ENCODE peak calls at places on chromosomes 2 and 18, in five cellular contexts. G is IMR-90, N is H1, X is neuronal stem cell, M is mesenchymal stem cell. F is an unnamed sample.

GRCh38 chr2:233355916-233356315 is 1.6 kb downstream of the DGKD start:
- DNase-seq in M (no peak), N (no peak), G (no peak), X (no peak), F (no peak)

GRCh38 chr2:205129531-205129930 is 552.8 kb upstream of the NRP2 start:
- DNase-seq in X (no peak), G (no peak), M (peak), N (no peak), F (no peak)

GRCh38 chr2:133497261-133497893 is 70.9 kb downstream of the NCKAP5 start:
- DNase-seq in X (peak), G (peak), N (peak), M (no peak), F (peak)

GRCh38 chr18:57806891-57807280 is 3.8 kb upstream of the ATP8B1 start:
- DNase-seq in M (peak), N (no peak), X (no peak), G (peak), F (no peak)

GRCh38 chr2:72926368-72926767 is 9.0 kb downstream of the EMX1 start:
- DNase-seq in G (no peak), X (no peak), M (no peak), N (no peak), F (no peak)

GRCh38 chr18:37429768-37430167 is 135.8 kb downstream of the CELF4 start:
- DNase-seq in X (no peak), N (no peak), M (no peak), G (no peak), F (peak)

GRCh38 chr2:11157296-11157695 is 2.0 kb downstream of the SLC66A3 start:
- DNase-seq in G (no peak), N (no peak), X (no peak), M (no peak), F (no peak)

GRCh38 chr18:79092869-79093268 is 23.7 kb downstream of the ATP9B start:
- DNase-seq in N (no peak), G (no peak), X (no peak), M (no peak), F (no peak)

GRCh38 chr18:59906203-59906602 is 6.4 kb downstream of the PMAIP1 start:
- DNase-seq in N (no peak), M (peak), G (no peak), X (no peak), F (peak)

GRCh38 chr18:58615150-58616132 is 13.4 kb downstream of the ALPK2 start:
- DNase-seq in X (no peak), G (peak), N (no peak), M (no peak), F (no peak)

GRCh38 chr18:3889803-3890202 is 439.8 kb downstream of the TGIF1 start:
- DNase-seq in M (peak), G (peak), N (no peak), X (no peak), F (no peak)

GRCh38 chr18:26440644-26441043 is 107.7 kb downstream of the KCTD1 start:
- DNase-seq in N (no peak), M (no peak), X (no peak), G (no peak), F (no peak)

GRCh38 chr2:216633616-216634316 is 546 bp downstream of the IGFBP2 start:
- DNase-seq in G (no peak), N (peak), X (no peak), M (peak), F (peak)

GRCh38 chr2:168432565-168433186 is 23.4 kb upstream of the CERS6 start:
- DNase-seq in G (no peak), M (no peak), N (no peak), X (no peak), F (no peak)

GRCh38 chr2:199811360-199811759 is 39.6 kb downstream of the FTCDNL1 start:
- DNase-seq in M (no peak), G (no peak), X (no peak), N (no peak), F (peak)

GRCh38 chr18:79509536-79509930 is 113.8 kb downstream of the NFATC1 start:
- DNase-seq in M (no peak), X (no peak), N (no peak), G (no peak), F (no peak)

GRCh38 chr2:43576983-43577892 is 18.6 kb downstream of the THADA start:
- DNase-seq in G (peak), N (no peak), X (peak), M (peak), F (peak)

GRCh38 chr2:206474059-206474458 is 30.7 kb downstream of the ADAM23 start:
- DNase-seq in X (no peak), N (no peak), M (no peak), G (no peak), F (no peak)

GRCh38 chr2:26838121-26838906 is 9.6 kb upstream of the DPYSL5 start:
- DNase-seq in X (no peak), M (peak), N (no peak), G (peak), F (peak)

GRCh38 chr2:10864888-10865551 is 46.7 kb upstream of the KCNF1 start:
- DNase-seq in N (no peak), M (no peak), X (no peak), G (no peak), F (no peak)

GRCh38 chr18:2171840-2172625 is 399.3 kb downstream of the METTL4 start:
- DNase-seq in X (no peak), M (no peak), G (no peak), N (no peak), F (no peak)

GRCh38 chr2:159381574-159381973 is 95.1 kb upstream of the WDSUB1 start:
- DNase-seq in G (no peak), X (no peak), N (no peak), M (peak), F (no peak)

GRCh38 chr2:241809383-241810303 is 650 bp downstream of the NEU4 start:
- DNase-seq in X (no peak), G (no peak), M (no peak), N (no peak), F (no peak)

GRCh38 chr2:107588181-107588580 is 238.5 kb upstream of the RGPD4 start:
- DNase-seq in X (no peak), N (no peak), M (no peak), G (no peak), F (no peak)

GRCh38 chr2:206084870-206085741 is 868 bp downstream of the INO80D start:
- DNase-seq in X (peak), G (no peak), N (peak), M (peak), F (peak)

GRCh38 chr18:22977847-22978701 is 44.9 kb downstream of the RBBP8 start:
- DNase-seq in G (peak), N (no peak), M (peak), X (no peak), F (no peak)

GRCh38 chr18:71431171-71431570 is 1113.0 kb downstream of the CBLN2 start:
- DNase-seq in M (no peak), X (no peak), N (no peak), G (no peak), F (no peak)

GRCh38 chr2:201546576-201546975 is 95.0 kb downstream of the STRADB start:
- DNase-seq in X (no peak), M (peak), G (peak), N (no peak), F (no peak)

GRCh38 chr2:2933421-2933820 is 444.2 kb downstream of the EIPR1 start:
- DNase-seq in G (no peak), M (no peak), N (no peak), X (peak), F (no peak)

GRCh38 chr2:15031745-15032240 is 399.3 kb downstream of the LRATD1 start:
- DNase-seq in M (no peak), G (no peak), N (no peak), X (no peak), F (peak)

GRCh38 chr2:171794918-171795317 is 99.1 kb downstream of the SLC25A12 start:
- DNase-seq in G (no peak), N (no peak), X (peak), M (no peak), F (peak)

GRCh38 chr2:96556441-96557330 is 20.1 kb downstream of the ARID5A start:
- DNase-seq in G (peak), X (no peak), N (no peak), M (peak), F (peak)

GRCh38 chr2:193929131-193929530 is 1727.9 kb upstream of the SLC39A10 start:
- DNase-seq in G (no peak), N (no peak), M (no peak), X (no peak), F (no peak)

GRCh38 chr18:63648241-63648640 is 4.2 kb upstream of the SERPINB4 start:
- DNase-seq in N (no peak), G (peak), M (no peak), X (no peak), F (peak)

GRCh38 chr2:27152796-27153464 is 4.1 kb downstream of the TCF23 start:
- DNase-seq in N (no peak), X (no peak), G (peak), M (peak), F (no peak)

GRCh38 chr2:66495788-66496640 is 61.1 kb downstream of the MEIS1 start:
- DNase-seq in G (peak), M (peak), X (no peak), N (no peak), F (peak)

GRCh38 chr2:36414307-36414706 is 58.7 kb downstream of the CRIM1 start:
- DNase-seq in M (no peak), X (no peak), G (no peak), N (no peak), F (no peak)

GRCh38 chr2:113144259-113144658 is 16.9 kb downstream of the IL1RN start:
- DNase-seq in N (no peak), M (no peak), X (no peak), G (no peak), F (no peak)

GRCh38 chr2:144510206-144510991 is 9.5 kb downstream of the ZEB2 start:
- DNase-seq in X (no peak), G (peak), N (no peak), M (peak), F (peak)

GRCh38 chr2:6499691-6500090 is 366.0 kb downstream of the CMPK2 start:
- DNase-seq in X (no peak), G (no peak), N (no peak), M (no peak), F (no peak)
- H3K4me3 ChIP-seq in X (no peak), G (no peak), N (no peak), M (no peak), F (no peak)

GRCh38 chr2:24123212-24124002 is at the start of the genes FAM228B and PFN4:
- DNase-seq in N (peak), G (peak), M (peak), X (peak), F (peak)

GRCh38 chr2:24117902-24118301 is 5.2 kb downstream of the PFN4 start:
- DNase-seq in X (no peak), M (no peak), N (no peak), G (no peak), F (no peak)

GRCh38 chr2:24124003-24124585 is 825 bp downstream of the FAM228B start:
- DNase-seq in N (no peak), G (peak), M (no peak), X (no peak), F (no peak)

GRCh38 chr2:24121469-24121868 is 1.7 kb downstream of the PFN4 start:
- DNase-seq in X (peak), N (no peak), M (no peak), G (no peak), F (no peak)

GRCh38 chr2:24122356-24123211 is 550 bp downstream of the PFN4 start:
- DNase-seq in M (peak), G (peak), N (no peak), X (peak), F (peak)
- H2BK120ac ChIP-seq in M (no peak), G (peak), N (peak), X (no peak), F (no peak)

DNA sequence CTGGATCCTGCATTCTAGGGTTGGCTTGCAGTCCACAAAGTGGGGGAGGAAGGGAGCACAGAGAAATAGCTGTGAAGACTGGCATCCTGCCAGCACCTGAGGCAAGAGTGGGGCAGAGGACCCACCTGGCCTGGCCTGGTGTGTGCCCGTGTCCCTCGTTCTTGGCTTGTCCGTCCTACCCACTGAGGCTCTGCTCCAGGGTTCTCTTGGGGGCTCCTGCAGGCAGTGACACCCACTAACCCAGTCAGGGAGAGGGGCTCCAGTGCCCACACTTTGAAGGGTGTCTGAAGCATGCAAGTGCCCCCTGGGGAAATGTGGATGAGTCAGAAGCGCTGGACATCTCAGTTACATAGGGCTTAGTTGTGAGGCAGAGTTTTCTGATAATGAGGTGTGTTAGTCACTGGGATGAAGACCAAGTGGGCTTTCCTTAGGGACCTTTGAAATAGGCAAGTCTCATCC is 79.4 kb downstream of the SLC4A3 start:
- DNase-seq in G (peak), M (no peak), N (peak), X (no peak), F (no peak)
- H3K23ac ChIP-seq in G (no peak), M (no peak), N (no peak), X (no peak), F (no peak)

GRCh38 chr18:54205951-54206350 is 18.5 kb downstream of the MBD2 start:
- DNase-seq in G (no peak), X (no peak), M (no peak), N (no peak), F (no peak)
- H3K4me3 ChIP-seq in G (no peak), X (no peak), M (no peak), N (no peak), F (no peak)

GRCh38 chr2:234846589-234847363 is 105.0 kb upstream of the SH3BP4 start:
- DNase-seq in M (no peak), G (no peak), X (no peak), N (no peak), F (no peak)
- H2BK120ac ChIP-seq in M (no peak), G (no peak), X (no peak), N (no peak), F (no peak)

DNA sequence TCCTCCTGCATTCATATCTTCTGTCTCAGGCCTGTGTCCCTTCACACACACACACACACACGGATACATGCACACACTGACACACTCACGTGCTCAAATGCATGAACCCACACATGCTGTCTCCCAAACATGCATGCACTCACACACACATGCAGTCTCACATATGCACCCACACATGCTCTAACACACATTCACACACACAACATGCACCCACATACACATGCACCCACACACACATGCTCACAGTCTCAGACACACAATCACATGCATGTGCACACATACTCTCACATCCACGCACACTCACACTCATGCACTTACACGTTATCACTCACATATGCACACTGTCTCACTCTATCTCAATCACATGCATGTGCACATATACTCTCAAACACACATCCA is 1.9 kb upstream of the CD226 start:
- DNase-seq in N (no peak), M (no peak), X (no peak), G (no peak), F (no peak)
- H3K23ac ChIP-seq in N (no peak), M (no peak), X (peak), G (peak), F (no peak)

GRCh38 chr2:239746847-239747246 is 278.3 kb downstream of the NDUFA10 start:
- DNase-seq in M (no peak), N (no peak), X (no peak), G (no peak), F (no peak)

GRCh38 chr2:239748811-239749210 is 276.3 kb downstream of the NDUFA10 start:
- DNase-seq in M (no peak), N (no peak), X (no peak), G (no peak), F (no peak)

GRCh38 chr2:239747771-239748170 is 277.4 kb downstream of the NDUFA10 start:
- DNase-seq in N (no peak), M (no peak), X (no peak), G (no peak), F (no peak)

GRCh38 chr2:239745790-239746308 is 279.3 kb downstream of the NDUFA10 start:
- DNase-seq in G (no peak), M (no peak), X (no peak), N (no peak), F (no peak)

GRCh38 chr2:239747274-239747673 is 277.9 kb downstream of the NDUFA10 start:
- DNase-seq in M (no peak), G (no peak), N (no peak), X (no peak), F (no peak)
- H3K4me3 ChIP-seq in M (no peak), G (no peak), N (no peak), X (no peak), F (no peak)

DNA sequence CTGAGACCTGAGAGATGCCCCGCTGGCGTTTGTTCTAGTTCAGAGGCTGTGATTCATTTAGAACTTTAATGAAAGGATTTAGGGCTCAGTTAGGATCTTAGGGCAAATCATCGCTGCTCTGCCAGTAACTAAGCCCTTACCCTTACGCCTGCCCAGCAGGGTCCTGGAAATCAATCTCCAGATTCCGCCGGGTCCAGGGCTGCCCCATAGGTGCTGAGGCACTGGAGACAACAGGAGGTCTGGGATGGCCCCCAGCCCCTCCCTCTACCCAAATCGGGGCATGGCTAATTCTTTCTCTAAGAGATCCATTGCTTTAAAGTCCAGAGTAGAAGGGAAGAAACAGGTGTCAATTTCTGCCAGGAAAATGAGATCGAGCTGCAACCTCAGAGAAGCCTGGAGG is 83.1 kb downstream of the SDC1 start:
- DNase-seq in G (no peak), M (no peak), N (no peak), X (no peak), F (no peak)
- H2BK120ac ChIP-seq in G (peak), M (no peak), N (no peak), X (no peak), F (no peak)

GRCh38 chr2:101509498-101510274 is 34.8 kb upstream of the RFX8 start:
- DNase-seq in X (no peak), N (no peak), M (no peak), G (no peak), F (no peak)

GRCh38 chr2:101516833-101517690 is 42.1 kb upstream of the RFX8 start:
- DNase-seq in N (no peak), X (no peak), G (peak), M (peak), F (no peak)

GRCh38 chr2:101516349-101516748 is 41.4 kb upstream of the RFX8 start:
- DNase-seq in X (no peak), N (no peak), M (no peak), G (no peak), F (no peak)

GRCh38 chr2:101515512-101515911 is 40.6 kb upstream of the RFX8 start:
- DNase-seq in G (peak), X (no peak), N (no peak), M (peak), F (no peak)

DNA sequence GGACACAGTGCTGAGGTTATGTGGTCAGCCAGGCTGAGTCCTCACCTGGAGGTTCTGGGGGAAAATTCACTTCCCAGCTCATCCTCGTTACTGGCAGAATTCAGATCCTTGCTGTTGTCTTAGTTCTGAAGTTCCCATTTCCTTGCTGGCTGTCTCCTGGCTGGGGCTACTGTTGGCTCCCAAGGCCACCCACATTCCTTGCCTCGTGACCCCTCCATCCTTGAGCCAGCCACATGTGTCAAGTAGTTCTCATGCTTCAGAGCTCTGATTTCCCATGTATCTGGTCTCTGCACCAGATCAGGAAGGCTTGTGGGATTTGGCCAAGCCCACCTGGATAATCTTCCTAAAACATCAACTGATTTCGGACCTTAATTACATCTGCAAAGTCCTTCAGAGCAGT is 38.1 kb upstream of the RFX8 start:
- DNase-seq in X (no peak), N (no peak), G (no peak), M (no peak), F (no peak)
- H3K23ac ChIP-seq in X (no peak), N (no peak), G (no peak), M (no peak), F (no peak)

GRCh38 chr18:25299426-25299825 is 52.5 kb downstream of the ZNF521 start:
- DNase-seq in N (no peak), X (no peak), G (peak), M (peak), F (no peak)
- H3K4me3 ChIP-seq in N (no peak), X (no peak), G (no peak), M (no peak), F (no peak)